ENCODE peak calls at places on chromosomes 7 and 10, in four cellular contexts. O, W, Z and X are unnamed samples.

GRCh38 chr7:5584821-5585220 is 161.2 kb upstream of the TNRC18 start:
- DNase-seq in O (no peak), W (no peak), Z (no peak), X (no peak)

GRCh38 chr10:35822316-35822715 is 180.2 kb upstream of the FZD8 start:
- DNase-seq in O (no peak), W (peak; percentile 33), Z (peak; percentile 65), X (no peak)

GRCh38 chr7:159030490-159031134 is 114.1 kb downstream of the VIPR2 start:
- DNase-seq in O (no peak), W (peak; percentile 69), Z (peak; percentile 83), X (no peak)

GRCh38 chr10:132403511-132404168 is 6.6 kb downstream of the PWWP2B start:
- DNase-seq in O (no peak), W (no peak), Z (no peak), X (no peak)

GRCh38 chr7:151403764-151404163 is 6.1 kb downstream of the WDR86 start:
- DNase-seq in O (no peak), W (no peak), Z (no peak), X (no peak)

GRCh38 chr7:81692146-81692905 is 77.5 kb downstream of the HGF start:
- DNase-seq in O (no peak), W (no peak), Z (no peak), X (no peak)

GRCh38 chr7:24572421-24573007 is 738 bp upstream of the PALS2 start:
- DNase-seq in O (no peak), W (peak; percentile 12), Z (peak; percentile 60), X (peak; percentile 48)

GRCh38 chr7:31370610-31371009 is 30.1 kb upstream of the NEUROD6 start:
- DNase-seq in O (no peak), W (no peak), Z (no peak), X (no peak)

GRCh38 chr10:78931333-78932083 is 137.3 kb upstream of the ZMIZ1 start:
- DNase-seq in O (no peak), W (no peak), Z (peak; percentile 44), X (no peak)

GRCh38 chr7:130994378-130995115 is 260.5 kb upstream of the KLF14 start:
- DNase-seq in O (no peak), W (no peak), Z (peak; percentile 16), X (no peak)

GRCh38 chr10:31549936-31550335 is 230.9 kb downstream of the ZEB1 start:
- DNase-seq in O (no peak), W (no peak), Z (no peak), X (no peak)

GRCh38 chr10:116752969-116753665 is 10.8 kb upstream of the HSPA12A start:
- DNase-seq in O (no peak), W (no peak), Z (no peak), X (no peak)

GRCh38 chr7:143987513-143987912 is 12.6 kb upstream of the OR6B1 start:
- DNase-seq in O (no peak), W (no peak), Z (no peak), X (no peak)

GRCh38 chr7:142443614-142444013 is 185.8 kb upstream of the PRSS58 start:
- DNase-seq in O (no peak), W (no peak), Z (no peak), X (no peak)

GRCh38 chr7:24741691-24742639 is 15.3 kb downstream of the GSDME start:
- DNase-seq in O (no peak), W (peak; percentile 95), Z (peak; percentile 86), X (peak; percentile 93)

GRCh38 chr10:102394801-102395676 is 466 bp upstream of the NFKB2 start:
- DNase-seq in O (peak; percentile 81), W (peak; percentile 88), Z (peak; percentile 96), X (peak; percentile 26)

GRCh38 chr7:103990991-103991390 is 1.5 kb upstream of the RELN start:
- DNase-seq in O (no peak), W (no peak), Z (no peak), X (no peak)

GRCh38 chr7:75868153-75868552 is 10.7 kb upstream of the RHBDD2 start:
- DNase-seq in O (no peak), W (no peak), Z (no peak), X (no peak)

GRCh38 chr10:13163859-13164258 is 2.5 kb downstream of the MCM10 start:
- DNase-seq in O (no peak), W (no peak), Z (no peak), X (no peak)

GRCh38 chr10:44981172-44982113 is 2.8 kb upstream of the DEPP1 start:
- DNase-seq in O (no peak), W (peak; percentile 79), Z (peak; percentile 70), X (no peak)

GRCh38 chr7:116177009-116177408 is 33.3 kb upstream of the TES start:
- DNase-seq in O (no peak), W (peak; percentile 42), Z (no peak), X (no peak)

GRCh38 chr10:3757638-3758490 is 27.1 kb downstream of the KLF6 start:
- DNase-seq in O (no peak), W (no peak), Z (no peak), X (peak; percentile 68)

GRCh38 chr10:69901623-69902505 is 100.2 kb downstream of the COL13A1 start:
- DNase-seq in O (peak; percentile 56), W (peak; percentile 52), Z (peak; percentile 82), X (no peak)

GRCh38 chr10:52387744-52388143 is 73.7 kb downstream of the DKK1 start:
- DNase-seq in O (no peak), W (no peak), Z (no peak), X (peak; percentile 49)

GRCh38 chr7:130560972-130561371 is 69.1 kb downstream of the MEST start:
- DNase-seq in O (no peak), W (peak; percentile 31), Z (peak; percentile 20), X (peak; percentile 17)

GRCh38 chr7:128217972-128218652 is 23.0 kb upstream of the LEP start:
- DNase-seq in O (no peak), W (peak; percentile 36), Z (no peak), X (no peak)

GRCh38 chr7:145183069-145183468 is 347.2 kb upstream of the TPK1 start:
- DNase-seq in O (no peak), W (no peak), Z (no peak), X (no peak)

GRCh38 chr7:145184956-145185355 is 349.1 kb upstream of the TPK1 start:
- DNase-seq in O (no peak), W (no peak), Z (no peak), X (no peak)
- H3K27ac ChIP-seq in O (no peak overlapping the region), W (no peak overlapping the region), Z (no peak overlapping the region), X (no peak overlapping the region)

DNA sequence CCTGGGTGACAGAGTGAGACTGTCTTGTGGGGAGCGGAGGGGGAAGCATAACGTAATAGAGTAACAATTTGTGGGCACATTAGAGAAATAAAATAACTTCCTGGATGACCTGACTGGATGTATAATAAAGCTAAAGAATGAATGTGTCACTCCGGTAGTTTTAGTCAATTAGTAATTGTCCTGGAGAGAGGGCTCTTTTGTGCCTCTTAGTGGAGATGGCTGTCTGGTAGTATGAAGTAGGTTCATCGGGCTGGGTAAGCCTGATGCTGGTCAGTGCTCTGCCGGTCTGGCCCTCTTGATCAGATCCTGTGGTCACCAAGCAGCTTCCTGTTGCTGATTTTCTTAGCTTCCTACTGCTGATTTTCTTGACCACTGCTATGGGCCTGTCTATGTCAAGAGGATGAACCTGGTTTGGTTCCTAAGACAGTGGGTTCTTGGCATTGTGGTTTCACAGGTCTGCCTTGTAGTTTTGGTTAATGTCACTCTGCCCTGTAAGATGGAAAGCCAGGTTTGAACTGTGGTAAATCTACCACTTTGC is 34.1 kb downstream of the ZRANB1 start:
- DNase-seq in O (no peak), W (no peak), Z (no peak), X (no peak)
- H3K4me2 ChIP-seq in O (no peak overlapping the region), W (no peak overlapping the region), Z (no peak overlapping the region), X (no peak overlapping the region)

DNA sequence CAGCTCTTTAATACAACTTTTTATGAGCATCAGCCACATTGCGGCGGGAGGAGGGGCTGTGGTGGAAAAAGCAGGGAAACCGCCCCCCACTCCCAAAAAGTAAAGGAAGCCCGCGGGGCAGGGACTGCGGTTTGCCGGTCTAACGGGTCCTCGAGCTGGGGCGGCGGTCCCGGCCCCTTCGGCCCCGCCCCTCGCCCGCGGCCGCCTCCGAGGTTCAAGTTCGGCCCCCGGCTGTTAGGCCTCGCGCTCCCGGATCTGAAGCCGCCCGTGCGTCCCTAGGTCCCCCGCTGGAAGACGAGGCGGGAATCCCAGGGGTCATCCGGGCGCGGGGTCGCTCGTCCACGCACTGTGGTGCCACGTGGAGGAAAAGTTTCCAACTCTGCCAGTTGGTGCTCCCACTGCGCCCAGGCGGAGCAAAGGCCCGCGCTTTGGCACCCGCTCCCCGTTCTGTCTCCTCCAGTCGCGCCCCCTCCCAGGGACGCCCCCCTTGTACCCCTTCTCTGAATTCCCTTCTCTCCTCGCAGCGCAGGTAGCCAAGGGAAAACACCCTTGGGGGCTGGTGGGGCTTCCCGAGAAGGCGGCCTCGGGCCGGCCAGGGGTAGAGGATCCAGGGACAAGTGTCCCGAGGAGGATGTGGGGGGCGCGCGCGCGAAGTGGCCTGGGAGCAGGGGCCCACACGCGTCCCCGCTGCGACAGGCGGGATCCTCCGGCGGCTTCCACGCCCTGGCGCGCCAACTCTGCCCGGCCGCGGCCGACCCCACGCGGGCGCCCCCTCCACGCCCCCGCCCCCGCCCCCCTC is 798 bp upstream of the AUTS2 start:
- DNase-seq in O (peak; percentile 47), W (peak; percentile 30), Z (peak; percentile 54), X (no peak)
- H3K27ac ChIP-seq in O (no peak overlapping the region), W (peak overlapping the region; percentile 81), Z (peak overlapping the region; percentile 60), X (no peak overlapping the region)

GRCh38 chr7:27615420-27616185 is 47.1 kb downstream of the HIBADH start:
- DNase-seq in O (no peak), W (no peak), Z (no peak), X (no peak)
- H3K4me2 ChIP-seq in O (no peak overlapping the region), W (no peak overlapping the region), Z (no peak overlapping the region), X (no peak overlapping the region)

GRCh38 chr10:71774916-71775702 is 1.8 kb upstream of the VSIR start:
- DNase-seq in O (no peak), W (no peak), Z (no peak), X (no peak)

GRCh38 chr10:71771204-71771603 is 2.1 kb downstream of the VSIR start:
- DNase-seq in O (no peak), W (no peak), Z (no peak), X (no peak)

GRCh38 chr10:71771821-71772617 is 1.3 kb downstream of the VSIR start:
- DNase-seq in O (no peak), W (peak; percentile 57), Z (peak; percentile 75), X (no peak)

GRCh38 chr10:71772832-71773220 is 494 bp downstream of the VSIR start:
- DNase-seq in O (no peak), W (no peak), Z (no peak), X (no peak)

GRCh38 chr10:71773221-71773971 is at the start of gene VSIR:
- DNase-seq in O (peak; percentile 81), W (peak; percentile 82), Z (peak; percentile 94), X (no peak)
- H3K27ac ChIP-seq in O (no peak within 1 kb of the TSS), W (peak within 1 kb of the TSS; percentile 79), Z (peak within 1 kb of the TSS; percentile 54), X (peak within 1 kb of the TSS; percentile 95)

DNA sequence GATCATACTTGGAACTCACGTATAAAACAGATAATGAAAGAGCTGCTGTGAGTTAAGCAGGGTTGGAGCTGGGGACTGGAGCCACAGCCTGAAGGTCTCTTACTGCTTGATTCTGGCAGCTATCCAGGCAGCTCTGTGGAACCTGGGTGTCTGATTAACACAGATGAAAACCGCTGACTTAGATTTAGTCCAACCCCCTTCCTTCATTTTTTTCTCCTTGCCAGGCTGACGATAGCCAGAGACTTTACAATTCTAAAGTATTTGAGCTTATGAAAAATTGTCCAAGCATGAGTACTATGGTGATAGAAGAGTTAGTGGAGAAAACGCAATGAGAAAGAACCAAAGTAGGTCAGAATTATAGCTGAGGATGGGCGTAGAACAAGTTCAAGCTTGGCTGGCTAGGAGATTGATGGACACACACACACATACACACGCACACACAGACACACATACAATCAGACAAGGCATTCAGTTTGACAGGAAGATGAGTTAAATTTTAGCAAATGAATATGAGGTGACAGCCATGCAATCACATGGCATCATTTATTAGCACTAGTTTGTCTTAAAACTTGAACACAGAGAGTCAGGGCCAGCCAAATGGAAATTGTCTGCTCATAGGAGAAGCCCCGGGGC is 13.6 kb upstream of the GPR85 start:
- DNase-seq in O (no peak), W (no peak), Z (peak; percentile 73), X (no peak)
- H3K4me2 ChIP-seq in O (no peak overlapping the region), W (no peak overlapping the region), Z (peak overlapping the region; percentile 52), X (peak overlapping the region; percentile 82)